ENCODE peak calls at places on chromosomes 16 and 17, in nine cellular contexts. One of them, this sample, is unnamed.

GRCh38 chr17:50693041-50693682 is 14.6 kb downstream of the ANKRD40 start:
- DNase-seq in upper lobe of right lung: peak
- DNase-seq in heart left ventricle: no peak
- DNase-seq in left lung: no peak
- DNase-seq in GM13977: no peak
- DNase-seq in cardiac muscle cell: no peak
- DNase-seq in brain microvascular endothelial cell: no peak
- DNase-seq in astrocyte: no peak
- DNase-seq in progenitor cell of endocrine pancreas: no peak
- DNase-seq in this sample: no peak

GRCh38 chr17:6713130-6713917 is at the start of gene SLC13A5:
- DNase-seq in upper lobe of right lung: no peak
- DNase-seq in heart left ventricle: no peak
- DNase-seq in left lung: no peak
- DNase-seq in GM13977: peak
- DNase-seq in cardiac muscle cell: peak
- DNase-seq in brain microvascular endothelial cell: no peak
- DNase-seq in astrocyte: no peak
- DNase-seq in progenitor cell of endocrine pancreas: peak
- DNase-seq in this sample: peak

GRCh38 chr16:10584956-10585561 is 4.7 kb upstream of the EMP2 start:
- DNase-seq in upper lobe of right lung: no peak
- DNase-seq in heart left ventricle: no peak
- DNase-seq in left lung: no peak
- DNase-seq in GM13977: no peak
- DNase-seq in cardiac muscle cell: no peak
- DNase-seq in brain microvascular endothelial cell: peak
- DNase-seq in astrocyte: peak
- DNase-seq in progenitor cell of endocrine pancreas: no peak
- DNase-seq in this sample: no peak

GRCh38 chr17:80631142-80632045 is 86.8 kb downstream of the RPTOR start:
- DNase-seq in upper lobe of right lung: no peak
- DNase-seq in heart left ventricle: no peak
- DNase-seq in left lung: no peak
- DNase-seq in GM13977: no peak
- DNase-seq in cardiac muscle cell: no peak
- DNase-seq in brain microvascular endothelial cell: no peak
- DNase-seq in astrocyte: no peak
- DNase-seq in progenitor cell of endocrine pancreas: no peak
- DNase-seq in this sample: no peak

GRCh38 chr17:20009052-20009301 is 182 bp upstream of the SPECC1 start:
- DNase-seq in upper lobe of right lung: peak
- DNase-seq in heart left ventricle: no peak
- DNase-seq in left lung: no peak
- DNase-seq in GM13977: no peak
- DNase-seq in cardiac muscle cell: peak
- DNase-seq in brain microvascular endothelial cell: no peak
- DNase-seq in astrocyte: peak
- DNase-seq in progenitor cell of endocrine pancreas: no peak
- DNase-seq in this sample: no peak

GRCh38 chr17:64354824-64355535 is 35.7 kb downstream of the PECAM1 start:
- DNase-seq in upper lobe of right lung: peak
- DNase-seq in heart left ventricle: no peak
- DNase-seq in left lung: peak
- DNase-seq in GM13977: no peak
- DNase-seq in cardiac muscle cell: peak
- DNase-seq in brain microvascular endothelial cell: no peak
- DNase-seq in astrocyte: peak
- DNase-seq in progenitor cell of endocrine pancreas: no peak
- DNase-seq in this sample: no peak

GRCh38 chr17:44304651-44305050 is 3.8 kb upstream of the RUNDC3A start:
- DNase-seq in upper lobe of right lung: no peak
- DNase-seq in heart left ventricle: no peak
- DNase-seq in left lung: no peak
- DNase-seq in GM13977: no peak
- DNase-seq in cardiac muscle cell: no peak
- DNase-seq in brain microvascular endothelial cell: no peak
- DNase-seq in astrocyte: no peak
- DNase-seq in progenitor cell of endocrine pancreas: no peak
- DNase-seq in this sample: no peak

GRCh38 chr16:79483336-79483735 is 117.2 kb downstream of the MAF start:
- DNase-seq in upper lobe of right lung: no peak
- DNase-seq in heart left ventricle: no peak
- DNase-seq in left lung: no peak
- DNase-seq in GM13977: no peak
- DNase-seq in cardiac muscle cell: no peak
- DNase-seq in brain microvascular endothelial cell: no peak
- DNase-seq in astrocyte: no peak
- DNase-seq in progenitor cell of endocrine pancreas: no peak
- DNase-seq in this sample: no peak

GRCh38 chr17:51434434-51435170 is 174.3 kb downstream of the UTP18 start:
- DNase-seq in upper lobe of right lung: no peak
- DNase-seq in heart left ventricle: no peak
- DNase-seq in left lung: no peak
- DNase-seq in GM13977: no peak
- DNase-seq in cardiac muscle cell: no peak
- DNase-seq in brain microvascular endothelial cell: no peak
- DNase-seq in astrocyte: no peak
- DNase-seq in progenitor cell of endocrine pancreas: no peak
- DNase-seq in this sample: no peak

GRCh38 chr17:73420897-73421296 is 109.1 kb upstream of the CDC42EP4 start:
- DNase-seq in upper lobe of right lung: no peak
- DNase-seq in heart left ventricle: no peak
- DNase-seq in left lung: no peak
- DNase-seq in GM13977: no peak
- DNase-seq in cardiac muscle cell: peak
- DNase-seq in brain microvascular endothelial cell: peak
- DNase-seq in astrocyte: peak
- DNase-seq in progenitor cell of endocrine pancreas: no peak
- DNase-seq in this sample: no peak
- TF ChIP-seq CTCF in upper lobe of right lung: no peak
- TF ChIP-seq CTCF in heart left ventricle: no peak
- TF ChIP-seq CTCF in left lung: no peak
- TF ChIP-seq CTCF in GM13977: no peak
- TF ChIP-seq CTCF in cardiac muscle cell: peak
- TF ChIP-seq CTCF in brain microvascular endothelial cell: peak
- TF ChIP-seq CTCF in astrocyte: peak
- TF ChIP-seq CTCF in progenitor cell of endocrine pancreas: peak
- TF ChIP-seq CTCF in this sample: no peak

GRCh38 chr17:37523715-37524219 is 34.1 kb downstream of the DUSP14 start:
- DNase-seq in upper lobe of right lung: no peak
- DNase-seq in heart left ventricle: no peak
- DNase-seq in left lung: no peak
- DNase-seq in GM13977: no peak
- DNase-seq in cardiac muscle cell: no peak
- DNase-seq in brain microvascular endothelial cell: no peak
- DNase-seq in astrocyte: no peak
- DNase-seq in progenitor cell of endocrine pancreas: no peak
- DNase-seq in this sample: no peak

GRCh38 chr17:37530420-37530819 is 40.7 kb downstream of the DUSP14 start:
- DNase-seq in upper lobe of right lung: no peak
- DNase-seq in heart left ventricle: no peak
- DNase-seq in left lung: no peak
- DNase-seq in GM13977: no peak
- DNase-seq in cardiac muscle cell: no peak
- DNase-seq in brain microvascular endothelial cell: no peak
- DNase-seq in astrocyte: peak
- DNase-seq in progenitor cell of endocrine pancreas: no peak
- DNase-seq in this sample: no peak

GRCh38 chr17:37521821-37522220 is 32.1 kb downstream of the DUSP14 start:
- DNase-seq in upper lobe of right lung: no peak
- DNase-seq in heart left ventricle: no peak
- DNase-seq in left lung: no peak
- DNase-seq in GM13977: no peak
- DNase-seq in cardiac muscle cell: no peak
- DNase-seq in brain microvascular endothelial cell: no peak
- DNase-seq in astrocyte: no peak
- DNase-seq in progenitor cell of endocrine pancreas: no peak
- DNase-seq in this sample: no peak

GRCh38 chr17:37532751-37533150 is 43.1 kb downstream of the DUSP14 start:
- DNase-seq in upper lobe of right lung: no peak
- DNase-seq in heart left ventricle: no peak
- DNase-seq in left lung: no peak
- DNase-seq in GM13977: no peak
- DNase-seq in cardiac muscle cell: no peak
- DNase-seq in brain microvascular endothelial cell: no peak
- DNase-seq in astrocyte: no peak
- DNase-seq in progenitor cell of endocrine pancreas: no peak
- DNase-seq in this sample: no peak

GRCh38 chr17:37527249-37527851 is 37.7 kb downstream of the DUSP14 start:
- DNase-seq in upper lobe of right lung: no peak
- DNase-seq in heart left ventricle: no peak
- DNase-seq in left lung: no peak
- DNase-seq in GM13977: peak
- DNase-seq in cardiac muscle cell: peak
- DNase-seq in brain microvascular endothelial cell: peak
- DNase-seq in astrocyte: peak
- DNase-seq in progenitor cell of endocrine pancreas: no peak
- DNase-seq in this sample: no peak
- TF ChIP-seq CTCF in upper lobe of right lung: peak
- TF ChIP-seq CTCF in heart left ventricle: peak
- TF ChIP-seq CTCF in left lung: peak
- TF ChIP-seq CTCF in GM13977: peak
- TF ChIP-seq CTCF in cardiac muscle cell: peak
- TF ChIP-seq CTCF in brain microvascular endothelial cell: peak
- TF ChIP-seq CTCF in astrocyte: peak
- TF ChIP-seq CTCF in progenitor cell of endocrine pancreas: peak
- TF ChIP-seq CTCF in this sample: no peak

GRCh38 chr16:83955218-83956130 is 2.4 kb downstream of the OSGIN1 start:
- DNase-seq in upper lobe of right lung: no peak
- DNase-seq in heart left ventricle: peak
- DNase-seq in left lung: peak
- DNase-seq in GM13977: no peak
- DNase-seq in cardiac muscle cell: peak
- DNase-seq in brain microvascular endothelial cell: peak
- DNase-seq in astrocyte: peak
- DNase-seq in progenitor cell of endocrine pancreas: no peak
- DNase-seq in this sample: no peak

GRCh38 chr16:83952587-83952939 is 477 bp upstream of the OSGIN1 start:
- DNase-seq in upper lobe of right lung: no peak
- DNase-seq in heart left ventricle: no peak
- DNase-seq in left lung: peak
- DNase-seq in GM13977: no peak
- DNase-seq in cardiac muscle cell: no peak
- DNase-seq in brain microvascular endothelial cell: no peak
- DNase-seq in astrocyte: peak
- DNase-seq in progenitor cell of endocrine pancreas: no peak
- DNase-seq in this sample: no peak

GRCh38 chr16:83954577-83955016 is 1.6 kb downstream of the OSGIN1 start:
- DNase-seq in upper lobe of right lung: no peak
- DNase-seq in heart left ventricle: peak
- DNase-seq in left lung: peak
- DNase-seq in GM13977: no peak
- DNase-seq in cardiac muscle cell: peak
- DNase-seq in brain microvascular endothelial cell: peak
- DNase-seq in astrocyte: peak
- DNase-seq in progenitor cell of endocrine pancreas: no peak
- DNase-seq in this sample: no peak

GRCh38 chr16:83952940-83953795 is at the start of gene OSGIN1:
- DNase-seq in upper lobe of right lung: peak
- DNase-seq in heart left ventricle: peak
- DNase-seq in left lung: peak
- DNase-seq in GM13977: peak
- DNase-seq in cardiac muscle cell: peak
- DNase-seq in brain microvascular endothelial cell: peak
- DNase-seq in astrocyte: peak
- DNase-seq in progenitor cell of endocrine pancreas: no peak
- DNase-seq in this sample: peak

DNA sequence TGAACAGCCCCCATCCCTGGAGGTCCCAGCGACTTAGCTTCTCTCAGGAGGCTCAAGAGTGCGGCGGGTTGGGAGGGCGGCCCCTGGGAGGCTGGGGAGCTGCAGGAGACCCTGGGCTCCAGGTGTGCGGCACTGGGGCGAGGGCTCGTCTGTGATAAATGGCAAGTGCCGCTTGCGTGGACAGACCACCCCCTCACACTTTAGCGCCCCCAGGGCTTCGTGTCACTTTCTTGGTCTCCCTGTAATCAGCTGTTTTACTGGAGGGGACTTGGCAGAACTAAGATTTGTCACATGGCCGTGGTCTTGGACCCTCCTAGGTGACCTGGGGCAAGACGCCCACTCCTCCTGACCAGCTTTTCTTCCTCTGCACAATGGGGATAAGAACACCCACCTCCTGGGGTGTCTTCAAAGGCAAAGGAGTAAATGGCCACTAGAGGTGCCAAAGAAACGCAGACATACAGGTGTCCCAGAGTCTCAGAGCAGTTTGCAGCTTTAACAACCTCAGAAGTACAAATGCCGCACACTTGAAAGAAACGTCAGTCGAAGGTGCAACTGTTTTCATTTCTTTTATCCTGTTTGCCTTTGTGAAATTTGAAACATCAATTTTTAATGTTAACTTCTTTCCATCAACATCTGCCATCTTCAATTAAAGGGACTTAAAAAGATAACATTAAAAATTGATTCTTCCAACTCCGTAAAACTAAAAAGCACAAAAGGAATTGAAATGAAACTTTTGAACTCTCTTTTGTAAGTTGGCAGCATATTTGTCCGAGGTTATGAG is 946 bp downstream of the OSGIN1 start:
- DNase-seq in upper lobe of right lung: no peak
- DNase-seq in heart left ventricle: no peak
- DNase-seq in left lung: no peak
- DNase-seq in GM13977: peak
- DNase-seq in cardiac muscle cell: peak
- DNase-seq in brain microvascular endothelial cell: peak
- DNase-seq in astrocyte: peak
- DNase-seq in progenitor cell of endocrine pancreas: no peak
- DNase-seq in this sample: no peak
- TF ChIP-seq CTCF in upper lobe of right lung: peak
- TF ChIP-seq CTCF in heart left ventricle: no peak
- TF ChIP-seq CTCF in left lung: peak
- TF ChIP-seq CTCF in GM13977: peak
- TF ChIP-seq CTCF in cardiac muscle cell: peak
- TF ChIP-seq CTCF in brain microvascular endothelial cell: peak
- TF ChIP-seq CTCF in astrocyte: peak
- TF ChIP-seq CTCF in progenitor cell of endocrine pancreas: peak
- TF ChIP-seq CTCF in this sample: no peak

DNA sequence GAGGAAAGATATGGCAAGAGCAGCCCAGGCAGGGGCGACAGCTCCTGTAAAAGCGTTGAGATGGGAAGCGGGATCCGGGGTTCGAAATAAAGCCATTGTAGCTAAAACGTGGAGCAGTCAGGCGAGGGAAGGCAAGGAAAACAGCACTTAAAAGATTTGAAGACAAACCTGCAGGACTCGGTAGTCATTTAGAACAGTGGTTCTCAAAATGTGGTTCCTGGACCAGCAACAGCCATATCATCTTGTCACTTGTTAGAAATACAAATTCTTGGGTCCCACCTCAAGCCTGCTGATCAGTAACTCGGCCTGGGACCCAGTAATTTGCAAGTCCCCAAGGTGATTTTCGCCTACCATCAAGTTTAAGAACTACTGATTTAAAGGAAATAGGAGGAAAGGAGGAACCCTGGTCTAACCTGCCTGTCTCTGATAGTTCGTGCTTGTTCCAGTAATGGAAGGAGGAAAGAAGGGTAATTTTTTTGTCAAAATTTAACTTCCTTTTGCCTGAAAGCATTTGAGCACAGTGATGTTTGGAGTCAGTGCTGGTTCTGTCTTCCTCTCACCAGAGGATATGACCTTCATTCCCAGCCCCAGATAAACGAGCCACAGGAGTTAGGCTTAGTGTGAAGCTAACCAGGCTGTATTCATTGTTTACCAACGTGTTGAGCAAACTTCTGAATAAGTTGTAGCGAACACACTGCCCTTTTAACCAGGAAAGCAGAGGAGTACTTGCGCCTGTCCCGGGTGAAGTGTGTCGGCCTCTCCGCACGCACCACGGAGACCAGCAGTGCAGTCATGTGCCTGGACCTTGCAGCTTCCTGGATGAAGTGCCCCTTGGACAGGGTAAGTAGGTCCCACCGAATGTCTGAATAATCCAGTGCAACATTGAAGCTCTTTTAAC is 1.1 kb downstream of the ORC6 start:
- DNase-seq in upper lobe of right lung: no peak
- DNase-seq in heart left ventricle: no peak
- DNase-seq in left lung: peak
- DNase-seq in GM13977: no peak
- DNase-seq in cardiac muscle cell: peak
- DNase-seq in brain microvascular endothelial cell: peak
- DNase-seq in astrocyte: peak
- DNase-seq in progenitor cell of endocrine pancreas: no peak
- DNase-seq in this sample: no peak
- TF ChIP-seq CTCF in upper lobe of right lung: no peak
- TF ChIP-seq CTCF in heart left ventricle: no peak
- TF ChIP-seq CTCF in left lung: no peak
- TF ChIP-seq CTCF in GM13977: no peak
- TF ChIP-seq CTCF in cardiac muscle cell: no peak
- TF ChIP-seq CTCF in brain microvascular endothelial cell: no peak
- TF ChIP-seq CTCF in astrocyte: no peak
- TF ChIP-seq CTCF in progenitor cell of endocrine pancreas: no peak
- TF ChIP-seq CTCF in this sample: no peak

This sample was measured in activated B cell treated with CpG ODN at 0.5 μM for 24 hours.